ENCODE peak calls at places on chromosomes 7 and 10, in seven cellular contexts. S, G, C, N, X, M and B are unnamed samples.

GRCh38 chr10:110101464-110102144 is 93.8 kb downstream of the ADD3 start:
- DNase-seq in S (no peak), G (no peak), C (no peak), N (no peak), X (no peak), M (no peak), B (no peak)

GRCh38 chr7:36792421-36792820 is 68.1 kb upstream of the AOAH start:
- DNase-seq in S (no peak), G (no peak), C (no peak), N (no peak), X (no peak), M (no peak), B (no peak)

GRCh38 chr10:45209888-45210287 is 105.5 kb downstream of the OR13A1 start:
- DNase-seq in S (no peak), G (no peak), C (no peak), N (no peak), X (no peak), M (no peak), B (no peak)

GRCh38 chr10:92695679-92696605 is 6.2 kb downstream of the HHEX start:
- DNase-seq in S (peak), G (peak), C (no peak), N (no peak), X (peak), M (no peak), B (peak)

GRCh38 chr7:157523371-157523765 is 186.6 kb downstream of the DNAJB6 start:
- DNase-seq in S (no peak), G (no peak), C (peak), N (no peak), X (no peak), M (no peak), B (no peak)

GRCh38 chr7:22853674-22854157 is 31.1 kb upstream of the TOMM7 start:
- DNase-seq in S (no peak), G (peak), C (no peak), N (peak), X (no peak), M (no peak), B (peak)

GRCh38 chr10:28984431-28984830 is 304.4 kb upstream of the LYZL1 start:
- DNase-seq in S (peak), G (no peak), C (peak), N (peak), X (peak), M (peak), B (peak)

GRCh38 chr7:42350801-42351200 is 113.8 kb upstream of the GLI3 start:
- DNase-seq in S (no peak), G (no peak), C (no peak), N (no peak), X (no peak), M (no peak), B (no peak)

GRCh38 chr7:124263232-124263827 is 230.5 kb upstream of the TMEM229A start:
- DNase-seq in S (peak), G (peak), C (no peak), N (no peak), X (no peak), M (no peak), B (no peak)

GRCh38 chr7:85175217-85175616 is 11.6 kb downstream of the SEMA3D start:
- DNase-seq in S (peak), G (no peak), C (no peak), N (no peak), X (no peak), M (no peak), B (no peak)

GRCh38 chr10:95909591-95909990 is 1.8 kb downstream of the CC2D2B start:
- DNase-seq in S (no peak), G (no peak), C (no peak), N (no peak), X (no peak), M (no peak), B (no peak)

GRCh38 chr10:83915801-83916200 is 223.5 kb upstream of the GHITM start:
- DNase-seq in S (no peak), G (no peak), C (no peak), N (no peak), X (no peak), M (no peak), B (no peak)

GRCh38 chr7:36032362-36032818 is 120.7 kb upstream of the EEPD1 start:
- DNase-seq in S (peak), G (no peak), C (no peak), N (no peak), X (no peak), M (no peak), B (no peak)

GRCh38 chr7:107948645-107949442 is 54.1 kb downstream of the LAMB1 start:
- DNase-seq in S (peak), G (no peak), C (no peak), N (no peak), X (no peak), M (no peak), B (no peak)

GRCh38 chr10:89471110-89471814 is 56.9 kb downstream of the IFIT5 start:
- DNase-seq in S (peak), G (no peak), C (no peak), N (no peak), X (no peak), M (no peak), B (no peak)

GRCh38 chr10:124328514-124329220 is 90.1 kb downstream of the OAT start:
- DNase-seq in S (no peak), G (no peak), C (no peak), N (no peak), X (no peak), M (no peak), B (no peak)

GRCh38 chr7:40623863-40624262 is 489.1 kb downstream of the SUGCT start:
- DNase-seq in S (no peak), G (no peak), C (no peak), N (no peak), X (no peak), M (no peak), B (no peak)

GRCh38 chr7:128021361-128021760 is 9.9 kb downstream of the LRRC4 start:
- DNase-seq in S (peak), G (no peak), C (no peak), N (no peak), X (no peak), M (no peak), B (no peak)

GRCh38 chr10:52452600-52453493 is 138.8 kb downstream of the DKK1 start:
- DNase-seq in S (no peak), G (no peak), C (no peak), N (no peak), X (no peak), M (no peak), B (no peak)

GRCh38 chr7:100545636-100546128 is 6.7 kb downstream of the AGFG2 start:
- DNase-seq in S (peak), G (no peak), C (no peak), N (peak), X (peak), M (no peak), B (peak)

GRCh38 chr10:130160775-130161174 is 24.6 kb downstream of the GLRX3 start:
- DNase-seq in S (peak), G (no peak), C (no peak), N (no peak), X (no peak), M (no peak), B (no peak)

GRCh38 chr7:116443101-116443523 is 56.4 kb upstream of the CAV2 start:
- DNase-seq in S (peak), G (no peak), C (no peak), N (no peak), X (no peak), M (no peak), B (no peak)

GRCh38 chr7:1321411-1322239 is 89.0 kb downstream of the UNCX start:
- DNase-seq in S (no peak), G (no peak), C (peak), N (no peak), X (no peak), M (peak), B (no peak)

GRCh38 chr10:85609509-85609908 is 757.1 kb downstream of the GRID1 start:
- DNase-seq in S (no peak), G (no peak), C (no peak), N (no peak), X (no peak), M (no peak), B (no peak)

DNA sequence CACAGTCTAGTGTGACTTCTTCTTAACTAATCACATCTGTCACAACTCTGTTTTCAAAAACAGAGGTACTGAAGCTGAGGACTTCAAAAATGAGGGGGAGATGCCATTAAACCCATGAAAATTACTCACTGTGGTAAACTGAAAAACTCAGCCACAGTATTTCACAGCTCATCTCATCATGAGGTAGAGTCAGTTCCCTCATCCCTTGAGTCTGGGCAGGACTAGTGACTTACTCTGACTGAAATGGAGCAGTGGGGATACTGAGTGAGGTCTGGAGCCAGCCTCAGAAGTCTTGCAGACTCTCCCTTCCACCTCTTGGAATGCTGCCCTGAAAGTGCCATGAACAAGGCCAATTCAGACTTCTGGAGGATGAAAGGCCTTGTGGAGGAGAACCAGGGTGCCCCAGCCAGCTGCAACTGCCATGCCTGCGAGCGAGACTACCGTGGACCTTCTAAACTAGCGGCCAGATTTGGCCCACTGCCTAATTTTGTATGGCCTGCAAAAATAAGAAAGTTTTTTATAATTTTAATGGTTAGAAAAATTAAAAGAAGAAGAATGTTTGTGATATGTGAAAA is 24.7 kb upstream of the ANKRD1 start:
- DNase-seq in S (no peak), G (no peak), C (no peak), N (no peak), X (no peak), M (no peak), B (no peak)
- TF ChIP-seq CTCF in S (no peak), G (no peak), C (no peak), N (no peak), X (no peak), M (no peak), B (no peak)

GRCh38 chr7:142301299-142301698 is 43.4 kb upstream of the PRSS58 start:
- DNase-seq in S (no peak), G (no peak), C (no peak), N (no peak), X (no peak), M (no peak), B (no peak)

GRCh38 chr7:142301923-142302550 is 44.2 kb upstream of the PRSS58 start:
- DNase-seq in S (no peak), G (no peak), C (no peak), N (no peak), X (no peak), M (no peak), B (no peak)

GRCh38 chr7:142298631-142299030 is 40.8 kb upstream of the PRSS58 start:
- DNase-seq in S (no peak), G (no peak), C (no peak), N (no peak), X (no peak), M (no peak), B (no peak)

GRCh38 chr7:142299226-142299625 is 41.4 kb upstream of the PRSS58 start:
- DNase-seq in S (no peak), G (no peak), C (no peak), N (no peak), X (no peak), M (no peak), B (no peak)

GRCh38 chr7:142300689-142301088 is 42.8 kb upstream of the PRSS58 start:
- DNase-seq in S (no peak), G (peak), C (no peak), N (no peak), X (no peak), M (no peak), B (no peak)
- TF ChIP-seq CTCF in S (peak), G (peak), C (no peak), N (no peak), X (no peak), M (no peak), B (no peak)

GRCh38 chr10:3977761-3978160 is 192.8 kb upstream of the KLF6 start:
- DNase-seq in S (no peak), G (no peak), C (no peak), N (no peak), X (no peak), M (no peak), B (no peak)

GRCh38 chr10:3980139-3980538 is 195.1 kb upstream of the KLF6 start:
- DNase-seq in S (no peak), G (no peak), C (no peak), N (no peak), X (no peak), M (no peak), B (no peak)

GRCh38 chr10:3980660-3981059 is 195.7 kb upstream of the KLF6 start:
- DNase-seq in S (no peak), G (no peak), C (no peak), N (no peak), X (no peak), M (no peak), B (no peak)

GRCh38 chr10:3978174-3978573 is 193.2 kb upstream of the KLF6 start:
- DNase-seq in S (peak), G (no peak), C (no peak), N (no peak), X (no peak), M (no peak), B (no peak)

DNA sequence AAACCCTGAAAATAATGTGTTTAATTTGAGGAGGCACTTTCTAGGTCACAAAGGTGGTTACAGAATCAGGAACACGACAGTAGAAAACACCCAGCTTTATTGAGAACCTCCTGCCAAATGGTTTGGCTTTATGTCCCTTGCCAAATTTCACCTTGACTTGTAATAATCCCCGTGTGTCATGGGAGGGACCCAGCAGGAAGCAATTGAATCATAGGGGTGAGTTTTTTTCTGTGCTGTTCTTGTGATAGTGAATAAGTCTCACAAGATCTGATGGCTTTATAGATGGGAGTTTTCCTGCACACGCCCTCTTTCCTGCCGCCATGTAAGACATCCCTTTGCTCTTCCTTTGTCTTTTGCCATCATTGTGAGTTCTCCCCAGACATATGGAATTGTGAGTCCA is 193.8 kb upstream of the KLF6 start:
- DNase-seq in S (no peak), G (no peak), C (no peak), N (no peak), X (no peak), M (no peak), B (no peak)
- TF ChIP-seq CTCF in S (no peak), G (no peak), C (no peak), N (no peak), X (no peak), M (no peak), B (no peak)

DNA sequence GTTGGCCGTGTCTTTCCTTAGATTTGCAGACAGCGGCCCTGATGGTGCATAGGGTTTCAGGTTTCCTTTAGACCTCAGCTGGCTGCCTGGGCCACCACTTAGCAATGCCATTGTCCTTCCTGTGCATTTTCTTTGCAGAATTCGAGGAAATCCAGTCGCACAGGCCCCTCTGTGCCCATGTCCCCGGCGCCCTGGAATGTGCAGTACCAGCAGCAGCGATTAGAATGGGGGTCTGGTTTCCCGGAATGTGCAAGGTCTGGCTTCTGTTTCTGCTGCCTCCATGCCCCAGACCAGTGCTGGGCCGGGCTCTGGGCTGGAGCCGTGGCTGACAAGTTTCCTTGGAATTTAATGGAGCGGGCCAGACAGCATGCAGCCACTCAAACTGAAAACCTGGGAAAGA is 14.2 kb downstream of the HTRA1 start:
- DNase-seq in S (peak), G (no peak), C (no peak), N (no peak), X (no peak), M (no peak), B (no peak)
- TF ChIP-seq CTCF in S (no peak), G (no peak), C (no peak), N (no peak), X (no peak), M (no peak), B (no peak)

GRCh38 chr10:23694921-23695824 is 256.3 kb downstream of the OTUD1 start:
- DNase-seq in S (no peak), G (peak), C (no peak), N (no peak), X (no peak), M (no peak), B (no peak)

GRCh38 chr10:23694446-23694920 is 255.6 kb downstream of the OTUD1 start:
- DNase-seq in S (no peak), G (peak), C (no peak), N (no peak), X (no peak), M (peak), B (no peak)

GRCh38 chr10:23696476-23696875 is 257.6 kb downstream of the OTUD1 start:
- DNase-seq in S (no peak), G (no peak), C (no peak), N (no peak), X (no peak), M (no peak), B (no peak)

GRCh38 chr10:23693895-23694294 is 255.0 kb downstream of the OTUD1 start:
- DNase-seq in S (no peak), G (peak), C (no peak), N (no peak), X (no peak), M (no peak), B (no peak)

DNA sequence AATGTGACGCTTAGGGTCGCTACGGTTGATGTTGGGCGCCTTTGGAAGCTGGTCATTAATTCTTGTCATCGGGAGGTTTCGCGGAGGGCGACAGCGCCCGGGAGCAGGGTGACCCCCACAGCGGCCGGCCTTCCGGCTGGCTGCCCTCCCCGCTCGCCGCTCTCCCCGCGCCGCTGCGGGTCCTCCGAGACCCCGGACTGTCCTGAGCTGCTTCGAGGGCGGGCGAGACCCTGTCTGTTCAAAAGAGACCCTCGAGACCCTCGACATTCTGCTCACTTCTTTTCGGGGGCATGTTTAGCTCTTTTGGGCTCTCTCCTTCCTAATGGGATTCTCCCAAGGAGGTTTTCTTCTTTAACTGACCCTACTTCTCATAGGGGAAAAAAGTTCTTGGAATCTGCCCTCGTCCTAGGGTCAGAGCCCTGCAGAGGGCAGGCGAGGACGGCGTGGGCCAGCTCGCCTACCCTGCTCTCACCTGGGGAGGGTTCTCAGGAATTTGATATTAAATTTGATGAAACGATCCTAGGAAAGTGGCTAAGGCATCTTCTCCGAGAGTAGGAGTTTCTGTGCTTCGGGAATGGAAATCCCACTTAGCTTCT is 257.0 kb downstream of the OTUD1 start:
- DNase-seq in S (no peak), G (peak), C (no peak), N (no peak), X (no peak), M (no peak), B (no peak)
- TF ChIP-seq CTCF in S (no peak), G (no peak), C (no peak), N (no peak), X (no peak), M (no peak), B (no peak)

GRCh38 chr10:73814896-73815718 is 3.7 kb upstream of the NDST2 start:
- DNase-seq in S (no peak), G (peak), C (no peak), N (no peak), X (no peak), M (no peak), B (no peak)
- TF ChIP-seq CTCF in S (peak), G (peak), C (no peak), N (no peak), X (no peak), M (no peak), B (no peak)